ENCODE peak calls at places on chromosomes 7 and 10, in five cellular contexts. D is glutamatergic neuron, F is fibroblast of lung, K is psoas muscle, R is hepatocyte. P is an unnamed sample.

GRCh38 chr7:13829914-13830603 is 159.4 kb downstream of the ETV1 start:
- DNase-seq in D (no peak), F (peak; percentile 97), K (no peak), R (peak; percentile 16), P (no peak)

GRCh38 chr7:6392712-6393666 is 54.8 kb downstream of the DAGLB start:
- DNase-seq in D (no peak), F (peak; percentile 94), K (peak; percentile 83), R (peak; percentile 90), P (no peak)

GRCh38 chr10:9096288-9096687 is 1041.8 kb downstream of the GATA3 start:
- DNase-seq in D (no peak), F (no peak), K (no peak), R (no peak), P (no peak)

GRCh38 chr10:19966751-19967150 is 150.5 kb downstream of the PLXDC2 start:
- DNase-seq in D (peak; percentile 42), F (peak; percentile 78), K (no peak), R (peak; percentile 12), P (peak; percentile 60)

GRCh38 chr7:150368884-150369739 is 490 bp downstream of the REPIN1 start:
- DNase-seq in D (peak; percentile 91), F (peak; percentile 64), K (peak; percentile 89), R (peak; percentile 81), P (peak; percentile 81)

GRCh38 chr10:3764626-3765375 is 20.2 kb downstream of the KLF6 start:
- DNase-seq in D (no peak), F (no peak), K (no peak), R (no peak), P (no peak)

GRCh38 chr10:49431426-49431825 is 35.5 kb upstream of the DRGX start:
- DNase-seq in D (no peak), F (no peak), K (no peak), R (no peak), P (no peak)

GRCh38 chr10:17021661-17022060 is 108.0 kb downstream of the CUBN start:
- DNase-seq in D (no peak), F (no peak), K (no peak), R (no peak), P (no peak)

GRCh38 chr10:62778125-62778524 is 26.4 kb upstream of the ADO start:
- DNase-seq in D (no peak), F (no peak), K (no peak), R (no peak), P (no peak)
- TF ChIP-seq CTCF in D (no peak), F (no peak), K (no peak), R (no peak), P (no peak)

GRCh38 chr10:126256864-126257263 is 131.4 kb downstream of the ADAM12 start:
- DNase-seq in D (no peak), F (no peak), K (no peak), R (no peak), P (peak; percentile 16)
- TF ChIP-seq CTCF in D (no peak), F (no peak), K (no peak), R (peak; percentile 3), P (peak; percentile 21)

DNA sequence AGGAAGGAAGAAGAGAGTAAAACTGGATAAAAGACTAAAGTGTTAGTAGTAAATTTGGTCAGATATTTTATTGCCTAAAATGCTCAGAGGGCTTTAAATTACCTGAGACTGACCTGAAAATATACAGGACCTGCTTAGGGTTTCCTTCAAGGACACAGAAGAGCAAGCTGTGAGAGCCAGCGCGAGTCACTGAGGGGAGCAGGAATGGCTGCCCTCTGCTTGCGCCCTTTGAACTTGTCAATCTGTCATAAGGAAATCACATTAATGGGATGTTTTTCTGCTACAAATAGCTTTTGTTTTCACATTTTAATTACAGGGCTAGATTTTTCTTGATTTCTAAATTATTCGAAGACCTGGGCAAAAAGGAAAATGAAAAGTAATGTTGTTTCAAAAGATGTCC is 26.9 kb downstream of the DNAJB9 start:
- DNase-seq in D (no peak), F (no peak), K (no peak), R (no peak), P (no peak)
- TF ChIP-seq CTCF in D (no peak), F (no peak), K (no peak), R (no peak), P (no peak)

GRCh38 chr7:101972627-101973026 is 155.2 kb downstream of the CUX1 start:
- DNase-seq in D (no peak), F (no peak), K (no peak), R (no peak), P (no peak)

GRCh38 chr7:101975046-101975445 is 157.6 kb downstream of the CUX1 start:
- DNase-seq in D (no peak), F (no peak), K (no peak), R (no peak), P (no peak)

GRCh38 chr7:101971457-101971856 is 154.0 kb downstream of the CUX1 start:
- DNase-seq in D (no peak), F (no peak), K (no peak), R (no peak), P (no peak)

GRCh38 chr7:101974365-101974764 is 156.9 kb downstream of the CUX1 start:
- DNase-seq in D (no peak), F (no peak), K (no peak), R (no peak), P (no peak)

GRCh38 chr7:101973130-101973529 is 155.7 kb downstream of the CUX1 start:
- DNase-seq in D (no peak), F (no peak), K (no peak), R (no peak), P (no peak)
- TF ChIP-seq CTCF in D (no peak), F (no peak), K (no peak), R (no peak), P (no peak)

GRCh38 chr10:126063353-126063791 is 167.0 kb downstream of the FANK1 start:
- DNase-seq in D (peak; percentile 44), F (peak; percentile 82), K (no peak), R (no peak), P (no peak)
- TF ChIP-seq CTCF in D (no peak), F (no peak), K (no peak), R (no peak), P (no peak)

DNA sequence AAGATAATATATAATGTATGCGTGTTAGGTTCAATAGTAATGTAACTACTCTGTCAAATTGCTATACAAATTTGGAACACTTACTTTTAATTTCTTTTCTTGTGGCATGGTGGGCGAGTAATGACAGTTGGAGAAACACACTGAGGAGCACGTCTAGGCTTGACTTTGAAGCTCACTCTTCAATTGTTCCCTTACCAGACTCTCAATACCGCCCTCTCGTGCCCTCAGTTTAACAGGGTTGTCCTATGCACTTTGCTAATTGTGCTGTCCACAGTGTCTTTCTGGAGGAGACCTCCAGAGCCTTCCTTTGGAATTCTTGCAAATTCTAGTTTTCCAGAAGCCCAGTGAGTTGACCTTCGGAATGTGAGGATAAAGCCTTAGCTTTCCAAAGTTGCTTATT is 107.2 kb upstream of the RELN start:
- DNase-seq in D (no peak), F (no peak), K (no peak), R (peak; percentile 30), P (no peak)
- TF ChIP-seq CTCF in D (no peak), F (peak; percentile 13), K (no peak), R (no peak), P (no peak)

DNA sequence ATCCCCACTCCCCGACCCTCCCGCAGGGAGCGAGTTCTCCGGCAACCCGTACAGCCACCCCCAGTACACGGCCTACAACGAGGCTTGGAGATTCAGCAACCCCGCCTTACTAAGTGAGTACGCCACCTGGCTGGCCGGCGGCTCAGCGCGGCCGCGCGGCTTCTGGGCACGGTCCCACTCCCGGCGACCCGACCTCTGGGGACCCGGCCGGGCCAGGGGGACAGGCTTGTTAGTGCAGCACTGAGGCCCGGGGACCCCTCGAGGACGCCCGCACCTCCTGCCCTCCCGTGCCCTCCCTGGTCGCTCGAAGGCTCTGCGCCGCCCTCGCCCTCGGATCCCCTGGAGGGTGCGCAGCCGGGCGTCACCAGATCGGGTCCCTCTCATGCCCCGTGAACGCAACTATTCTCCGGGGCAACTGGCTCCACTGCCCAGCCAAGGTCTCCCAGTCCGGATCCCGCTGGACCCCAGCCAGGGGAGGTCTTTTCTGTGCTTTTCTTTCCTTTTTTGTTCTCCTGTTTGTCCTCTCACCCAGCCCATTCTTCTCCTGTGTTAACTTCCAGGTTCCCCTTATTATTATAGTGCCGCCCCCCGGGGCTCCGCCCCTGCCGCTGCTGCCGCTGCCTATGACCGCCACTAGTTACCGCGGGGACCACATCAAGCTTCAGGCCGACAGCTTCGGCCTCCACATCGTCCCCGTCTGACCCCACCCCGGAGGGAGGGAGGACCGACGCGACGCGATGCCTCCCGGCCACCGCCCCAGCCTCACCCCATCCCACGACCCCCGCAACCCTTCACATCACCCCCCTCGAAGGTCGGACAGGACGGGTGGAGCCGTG is 81.8 kb downstream of the PAX2 start:
- DNase-seq in D (peak; percentile 55), F (no peak), K (no peak), R (peak; percentile 64), P (peak; percentile 56)
- TF ChIP-seq CTCF in D (no peak), F (no peak), K (peak; percentile 20), R (peak; percentile 42), P (no peak)

DNA sequence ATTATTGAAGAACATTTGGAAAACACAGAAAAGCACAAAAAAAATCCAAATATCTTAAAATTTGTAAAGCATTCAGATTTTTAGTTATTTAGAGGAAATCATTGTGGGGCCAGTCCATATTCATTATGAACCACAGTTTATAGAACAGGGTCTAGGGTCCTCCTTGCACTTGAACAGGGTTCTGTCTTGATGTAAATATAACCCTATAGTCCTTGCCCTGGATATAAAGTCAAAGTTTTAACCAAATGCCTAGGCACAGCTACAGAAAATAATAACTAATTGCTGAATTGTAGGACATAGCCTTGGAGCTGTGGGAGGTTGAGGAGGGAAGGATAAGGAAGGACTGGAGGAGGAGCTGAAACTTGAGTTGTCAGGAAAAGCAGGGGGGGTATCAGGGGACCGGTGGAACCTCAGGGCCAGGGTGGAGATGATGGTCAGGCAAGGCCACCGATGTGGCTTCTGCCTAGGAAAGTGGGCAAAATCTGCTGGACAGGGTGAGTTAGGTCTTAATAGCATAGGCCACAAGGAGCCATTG is 25.7 kb downstream of the CASP7 start:
- DNase-seq in D (no peak), F (no peak), K (no peak), R (no peak), P (peak; percentile 18)
- TF ChIP-seq CTCF in D (no peak), F (no peak), K (no peak), R (no peak), P (no peak)

GRCh38 chr10:73625004-73625883 is 16.0 kb downstream of the MYOZ1 start:
- DNase-seq in D (peak; percentile 38), F (peak; percentile 25), K (no peak), R (peak; percentile 50), P (peak; percentile 62)
- TF ChIP-seq CTCF in D (no peak), F (no peak), K (no peak), R (no peak), P (no peak)